ENCODE peak calls at places on chromosomes 12 and 14, in four cellular contexts. One of them, this sample, is unnamed.
A peak's percentile ranks its signal among the peaks of the same experiment; 100 is the strongest.

GRCh38 chr14:52873694-52874093 is 77.2 kb downstream of the FERMT2 start:
- DNase-seq in CD4-positive, CD25-positive, alpha-beta regulatory T cell: no peak
- DNase-seq in central memory CD4-positive, alpha-beta T cell: no peak
- DNase-seq in NCI-H1105 treated with DMSO at 0.1 percent for 48 hours: no peak
- DNase-seq in this sample: no peak

GRCh38 chr12:5163661-5164060 is 120.0 kb downstream of the KCNA5 start:
- DNase-seq in CD4-positive, CD25-positive, alpha-beta regulatory T cell: no peak
- DNase-seq in central memory CD4-positive, alpha-beta T cell: no peak
- DNase-seq in NCI-H1105 treated with DMSO at 0.1 percent for 48 hours: no peak
- DNase-seq in this sample: no peak

GRCh38 chr12:50537538-50537919 is 32.7 kb downstream of the DIP2B start:
- DNase-seq in CD4-positive, CD25-positive, alpha-beta regulatory T cell: no peak
- DNase-seq in central memory CD4-positive, alpha-beta T cell: no peak
- DNase-seq in NCI-H1105 treated with DMSO at 0.1 percent for 48 hours: peak; percentile 18
- DNase-seq in this sample: no peak

GRCh38 chr12:85765443-85765842 is 70.8 kb downstream of the RASSF9 start:
- DNase-seq in CD4-positive, CD25-positive, alpha-beta regulatory T cell: no peak
- DNase-seq in central memory CD4-positive, alpha-beta T cell: no peak
- DNase-seq in NCI-H1105 treated with DMSO at 0.1 percent for 48 hours: no peak
- DNase-seq in this sample: no peak

GRCh38 chr12:16330554-16330953 is 16.9 kb upstream of the MGST1 start:
- DNase-seq in CD4-positive, CD25-positive, alpha-beta regulatory T cell: no peak
- DNase-seq in central memory CD4-positive, alpha-beta T cell: no peak
- DNase-seq in NCI-H1105 treated with DMSO at 0.1 percent for 48 hours: peak; percentile 99
- DNase-seq in this sample: no peak

GRCh38 chr14:54893151-54893760 is 9.4 kb downstream of the GCH1 start:
- DNase-seq in CD4-positive, CD25-positive, alpha-beta regulatory T cell: peak; percentile 45
- DNase-seq in central memory CD4-positive, alpha-beta T cell: peak; percentile 17
- DNase-seq in NCI-H1105 treated with DMSO at 0.1 percent for 48 hours: peak; percentile 33
- DNase-seq in this sample: peak; percentile 41

GRCh38 chr14:23114669-23115491 is 4.2 kb downstream of the CEBPE start:
- DNase-seq in CD4-positive, CD25-positive, alpha-beta regulatory T cell: no peak
- DNase-seq in central memory CD4-positive, alpha-beta T cell: no peak
- DNase-seq in NCI-H1105 treated with DMSO at 0.1 percent for 48 hours: no peak
- DNase-seq in this sample: peak; percentile 78

GRCh38 chr12:93802698-93803097 is 125.5 kb downstream of the CRADD start:
- DNase-seq in CD4-positive, CD25-positive, alpha-beta regulatory T cell: no peak
- DNase-seq in central memory CD4-positive, alpha-beta T cell: no peak
- DNase-seq in NCI-H1105 treated with DMSO at 0.1 percent for 48 hours: no peak
- DNase-seq in this sample: no peak

GRCh38 chr14:104794641-104795467 is 694 bp downstream of the AKT1 start:
- DNase-seq in CD4-positive, CD25-positive, alpha-beta regulatory T cell: peak; percentile 45
- DNase-seq in central memory CD4-positive, alpha-beta T cell: no peak
- DNase-seq in NCI-H1105 treated with DMSO at 0.1 percent for 48 hours: no peak
- DNase-seq in this sample: no peak

GRCh38 chr12:81162725-81163124 is 84.8 kb downstream of the ACSS3 start:
- DNase-seq in CD4-positive, CD25-positive, alpha-beta regulatory T cell: no peak
- DNase-seq in central memory CD4-positive, alpha-beta T cell: no peak
- DNase-seq in NCI-H1105 treated with DMSO at 0.1 percent for 48 hours: no peak
- DNase-seq in this sample: no peak

GRCh38 chr14:39265032-39265431 is 31.3 kb downstream of the MIA2 start:
- DNase-seq in CD4-positive, CD25-positive, alpha-beta regulatory T cell: no peak
- DNase-seq in central memory CD4-positive, alpha-beta T cell: no peak
- DNase-seq in NCI-H1105 treated with DMSO at 0.1 percent for 48 hours: peak; percentile 21
- DNase-seq in this sample: no peak

GRCh38 chr14:97833291-97833690 is 1036.1 kb downstream of the VRK1 start:
- DNase-seq in CD4-positive, CD25-positive, alpha-beta regulatory T cell: no peak
- DNase-seq in central memory CD4-positive, alpha-beta T cell: no peak
- DNase-seq in NCI-H1105 treated with DMSO at 0.1 percent for 48 hours: no peak
- DNase-seq in this sample: no peak

GRCh38 chr12:106358410-106359241 is 1.1 kb downstream of the POLR3B start:
- DNase-seq in CD4-positive, CD25-positive, alpha-beta regulatory T cell: no peak
- DNase-seq in central memory CD4-positive, alpha-beta T cell: no peak
- DNase-seq in NCI-H1105 treated with DMSO at 0.1 percent for 48 hours: no peak
- DNase-seq in this sample: peak; percentile 41

GRCh38 chr12:99119449-99119848 is 474.4 kb downstream of the APAF1 start:
- DNase-seq in CD4-positive, CD25-positive, alpha-beta regulatory T cell: no peak
- DNase-seq in central memory CD4-positive, alpha-beta T cell: no peak
- DNase-seq in NCI-H1105 treated with DMSO at 0.1 percent for 48 hours: no peak
- DNase-seq in this sample: no peak

GRCh38 chr14:26204954-26205479 is 392.8 kb downstream of the NOVA1 start:
- DNase-seq in CD4-positive, CD25-positive, alpha-beta regulatory T cell: no peak
- DNase-seq in central memory CD4-positive, alpha-beta T cell: no peak
- DNase-seq in NCI-H1105 treated with DMSO at 0.1 percent for 48 hours: peak; percentile 80
- DNase-seq in this sample: no peak

GRCh38 chr14:29236848-29237247 is 470.3 kb downstream of the FOXG1 start:
- DNase-seq in CD4-positive, CD25-positive, alpha-beta regulatory T cell: no peak
- DNase-seq in central memory CD4-positive, alpha-beta T cell: no peak
- DNase-seq in NCI-H1105 treated with DMSO at 0.1 percent for 48 hours: no peak
- DNase-seq in this sample: peak; percentile 34

GRCh38 chr14:22664261-22664660 is 20.1 kb upstream of the OR6J1 start:
- DNase-seq in CD4-positive, CD25-positive, alpha-beta regulatory T cell: no peak
- DNase-seq in central memory CD4-positive, alpha-beta T cell: no peak
- DNase-seq in NCI-H1105 treated with DMSO at 0.1 percent for 48 hours: no peak
- DNase-seq in this sample: no peak

GRCh38 chr12:94621662-94622359 is 28.5 kb downstream of the TMCC3 start:
- DNase-seq in CD4-positive, CD25-positive, alpha-beta regulatory T cell: peak; percentile 82
- DNase-seq in central memory CD4-positive, alpha-beta T cell: peak; percentile 19
- DNase-seq in NCI-H1105 treated with DMSO at 0.1 percent for 48 hours: peak; percentile 71
- DNase-seq in this sample: no peak

GRCh38 chr12:122111070-122111750 is 32.7 kb downstream of the MLXIP start:
- DNase-seq in CD4-positive, CD25-positive, alpha-beta regulatory T cell: peak; percentile 27
- DNase-seq in central memory CD4-positive, alpha-beta T cell: no peak
- DNase-seq in NCI-H1105 treated with DMSO at 0.1 percent for 48 hours: peak; percentile 95
- DNase-seq in this sample: no peak

GRCh38 chr12:54017027-54017788 is 8.4 kb downstream of the HOXC8 start:
- DNase-seq in CD4-positive, CD25-positive, alpha-beta regulatory T cell: no peak
- DNase-seq in central memory CD4-positive, alpha-beta T cell: no peak
- DNase-seq in NCI-H1105 treated with DMSO at 0.1 percent for 48 hours: peak; percentile 76
- DNase-seq in this sample: no peak

This sample was measured in COLO829.